ENCODE peak calls at places on chromosomes 2 and 18, in eight cellular contexts. W is A673, V is H9, F is psoas muscle, N is SJSA1, Y is WERI-Rb-1, I is fibroblast of lung, P is ovary. S is an unnamed sample.
A peak's percentile ranks its signal among the peaks of the same experiment; 100 is the strongest.

GRCh38 chr2:34004936-34005335 is 405.8 kb upstream of the FAM98A start:
- DNase-seq in I (no peak), F (no peak), N (no peak), W (no peak), P (no peak), Y (peak; percentile 44), V (no peak), S (no peak)

GRCh38 chr2:86341470-86341869 is 4.0 kb upstream of the REEP1 start:
- DNase-seq in N (no peak), I (no peak), Y (no peak), P (no peak), F (no peak), V (no peak), W (no peak), S (no peak)

GRCh38 chr2:27559228-27559627 is 23.6 kb upstream of the ZNF512 start:
- DNase-seq in I (no peak), Y (no peak), F (no peak), N (no peak), P (no peak), V (no peak), W (no peak), S (no peak)

GRCh38 chr18:8800041-8800441 is 94.7 kb downstream of the MTCL1 start:
- DNase-seq in Y (peak; percentile 69), W (no peak), F (peak; percentile 57), V (no peak), I (peak; percentile 82), N (no peak), P (no peak), S (no peak)

GRCh38 chr2:120028795-120029194 is 15.9 kb downstream of the EPB41L5 start:
- DNase-seq in I (no peak), P (no peak), N (no peak), V (no peak), F (no peak), Y (no peak), W (no peak), S (no peak)

GRCh38 chr2:68250652-68251186 is 1.6 kb downstream of the PPP3R1 start:
- DNase-seq in W (no peak), Y (no peak), I (no peak), F (no peak), P (no peak), N (no peak), V (no peak), S (no peak)

GRCh38 chr2:20446917-20447436 is at the start of gene RHOB:
- DNase-seq in I (peak; percentile 99), N (peak; percentile 99), V (peak; percentile 97), P (peak; percentile 98), W (peak; percentile 99), F (peak; percentile 96), Y (peak; percentile 99), S (peak; percentile 97)

GRCh38 chr2:190167702-190168101 is 105.2 kb upstream of the MSTN start:
- DNase-seq in W (no peak), I (no peak), V (no peak), P (no peak), F (no peak), N (no peak), Y (no peak), S (no peak)

GRCh38 chr18:5894613-5895299 is 566 bp downstream of the TMEM200C start:
- DNase-seq in Y (peak; percentile 8), I (peak; percentile 12), F (peak; percentile 14), W (no peak), V (peak; percentile 55), P (peak; percentile 21), N (peak; percentile 54), S (no peak)

GRCh38 chr2:233389601-233390125 is 35.4 kb downstream of the DGKD start:
- DNase-seq in V (no peak), W (no peak), F (no peak), Y (no peak), P (no peak), N (no peak), I (no peak), S (no peak)

GRCh38 chr18:23547306-23547705 is 39.0 kb downstream of the NPC1 start:
- DNase-seq in P (no peak), V (no peak), F (no peak), I (no peak), Y (no peak), W (no peak), N (no peak), S (no peak)

GRCh38 chr18:49207373-49207772 is 253.1 kb downstream of the DYM start:
- DNase-seq in P (no peak), I (no peak), N (peak; percentile 56), W (no peak), V (no peak), F (no peak), Y (no peak), S (no peak)

GRCh38 chr2:180979086-180979934 is 1.1 kb upstream of the UBE2E3 start:
- DNase-seq in Y (no peak), I (peak; percentile 53), W (no peak), P (no peak), N (peak; percentile 89), V (no peak), F (no peak), S (no peak)

GRCh38 chr2:23532311-23533013 is 147.5 kb downstream of the KLHL29 start:
- DNase-seq in W (peak; percentile 64), V (no peak), N (no peak), I (no peak), Y (no peak), F (no peak), P (peak; percentile 62), S (no peak)

GRCh38 chr2:11024687-11025086 is 113.0 kb downstream of the KCNF1 start:
- DNase-seq in P (no peak), W (no peak), N (no peak), I (no peak), V (no peak), F (no peak), Y (no peak), S (no peak)

GRCh38 chr2:67516899-67517530 is 119.9 kb downstream of the ETAA1 start:
- DNase-seq in W (no peak), F (no peak), P (no peak), Y (no peak), V (no peak), I (peak; percentile 98), N (no peak), S (no peak)

GRCh38 chr18:7958081-7958896 is 391.2 kb downstream of the PTPRM start:
- DNase-seq in N (peak; percentile 28), Y (no peak), V (no peak), F (no peak), I (peak; percentile 35), P (no peak), W (no peak), S (no peak)

GRCh38 chr2:156803243-156803642 is 367.1 kb downstream of the GPD2 start:
- DNase-seq in F (no peak), N (no peak), Y (peak; percentile 84), W (no peak), P (no peak), V (peak; percentile 36), I (no peak), S (no peak)

GRCh38 chr18:7221424-7222155 is 9.3 kb upstream of the LRRC30 start:
- DNase-seq in N (peak; percentile 37), P (no peak), V (peak; percentile 89), F (no peak), I (peak; percentile 78), Y (peak; percentile 82), W (peak; percentile 23), S (peak; percentile 43)

GRCh38 chr2:88355486-88355885 is 97.0 kb downstream of the FOXI3 start:
- DNase-seq in Y (no peak), W (no peak), P (no peak), V (peak; percentile 43), N (no peak), I (no peak), F (no peak), S (no peak)

GRCh38 chr2:43024515-43024962 is 201.9 kb downstream of the ZFP36L2 start:
- DNase-seq in P (peak; percentile 79), V (peak; percentile 84), Y (peak; percentile 90), W (peak; percentile 64), F (peak; percentile 72), I (peak; percentile 65), N (peak; percentile 83), S (peak; percentile 81)

GRCh38 chr2:153641046-153641445 is 162.5 kb upstream of the RPRM start:
- DNase-seq in P (no peak), I (no peak), V (no peak), Y (no peak), W (no peak), F (no peak), N (no peak), S (no peak)
- H3K27ac ChIP-seq in P (no peak overlapping the region), I (no peak overlapping the region), V (no peak overlapping the region), Y (no peak overlapping the region), W (no peak overlapping the region), F (no peak overlapping the region), N (no peak overlapping the region), S (no peak overlapping the region)

GRCh38 chr2:48268671-48269070 is 261.3 kb upstream of the STON1 start:
- DNase-seq in W (no peak), N (no peak), F (no peak), Y (peak; percentile 89), V (no peak), I (no peak), P (no peak), S (no peak)
- H3K27ac ChIP-seq in W (no peak overlapping the region), N (no peak overlapping the region), F (no peak overlapping the region), Y (peak overlapping the region; percentile 52), V (no peak overlapping the region), I (no peak overlapping the region), P (no peak overlapping the region), S (no peak overlapping the region)

GRCh38 chr2:203934711-203935438 is 1.7 kb upstream of the ICOS start:
- DNase-seq in W (no peak), Y (no peak), I (no peak), N (no peak), P (no peak), F (no peak), V (no peak), S (no peak)
- H3K27ac ChIP-seq in W (no peak overlapping the region), Y (no peak overlapping the region), I (no peak overlapping the region), N (no peak overlapping the region), P (no peak overlapping the region), F (no peak overlapping the region), V (no peak overlapping the region), S (peak overlapping the region; percentile 48)

GRCh38 chr18:12819330-12819729 is 64.7 kb downstream of the PTPN2 start:
- DNase-seq in W (no peak), N (no peak), I (no peak), P (no peak), Y (no peak), V (no peak), F (no peak), S (no peak)
- H3K27ac ChIP-seq in W (no peak overlapping the region), N (no peak overlapping the region), I (no peak overlapping the region), P (no peak overlapping the region), Y (no peak overlapping the region), V (no peak overlapping the region), F (no peak overlapping the region), S (no peak overlapping the region)

GRCh38 chr2:211333377-211333776 is 777.0 kb downstream of the CPS1 start:
- DNase-seq in W (no peak), V (no peak), I (no peak), F (no peak), Y (no peak), P (no peak), N (no peak), S (no peak)

GRCh38 chr2:211329421-211329820 is 773.0 kb downstream of the CPS1 start:
- DNase-seq in N (no peak), I (no peak), V (no peak), F (no peak), Y (no peak), P (no peak), W (peak; percentile 3), S (no peak)

GRCh38 chr2:211331736-211332135 is 775.3 kb downstream of the CPS1 start:
- DNase-seq in N (no peak), F (no peak), I (no peak), W (no peak), V (peak; percentile 44), P (no peak), Y (no peak), S (no peak)

GRCh38 chr2:211329882-211330281 is 773.5 kb downstream of the CPS1 start:
- DNase-seq in I (no peak), F (no peak), N (no peak), W (no peak), Y (no peak), V (no peak), P (no peak), S (no peak)

GRCh38 chr2:211328126-211328525 is 771.7 kb downstream of the CPS1 start:
- DNase-seq in Y (no peak), P (no peak), W (no peak), I (no peak), F (no peak), V (no peak), N (no peak), S (no peak)
- H3K27ac ChIP-seq in Y (no peak overlapping the region), P (no peak overlapping the region), W (no peak overlapping the region), I (no peak overlapping the region), F (no peak overlapping the region), V (no peak overlapping the region), N (no peak overlapping the region), S (no peak overlapping the region)

S was measured in heart left ventricle.